ENCODE peak calls at places on chromosomes 6 and 20, in four cellular contexts. L is K562, Z is HepG2, K is H1. O is an unnamed sample.

GRCh38 chr6:142569676-142570075 is 267.9 kb downstream of the ADGRG6 start:
- DNase-seq in L (no peak), Z (peak), K (no peak), O (no peak)

GRCh38 chr20:2729251-2729713 is 36.7 kb downstream of the EBF4 start:
- DNase-seq in L (no peak), Z (no peak), K (no peak), O (no peak)

GRCh38 chr6:17281100-17281496 is at the start of gene RBM24:
- DNase-seq in L (no peak), Z (peak), K (peak), O (peak)

GRCh38 chr20:7123457-7123856 is 356.0 kb downstream of the BMP2 start:
- DNase-seq in L (no peak), Z (no peak), K (no peak), O (no peak)

GRCh38 chr20:3995749-3996305 is 19.5 kb downstream of the RNF24 start:
- DNase-seq in L (no peak), Z (no peak), K (no peak), O (no peak)

GRCh38 chr20:1618479-1618878 is 1.3 kb downstream of the SIRPB1 start:
- DNase-seq in L (peak), Z (peak), K (no peak), O (no peak)

GRCh38 chr6:53834134-53834533 is 39.3 kb downstream of the LRRC1 start:
- DNase-seq in L (no peak), Z (no peak), K (no peak), O (no peak)

GRCh38 chr6:39684790-39685485 is 40.3 kb downstream of the KIF6 start:
- DNase-seq in L (no peak), Z (no peak), K (no peak), O (no peak)

GRCh38 chr6:71394001-71394432 is 105.4 kb downstream of the OGFRL1 start:
- DNase-seq in L (no peak), Z (no peak), K (no peak), O (no peak)

GRCh38 chr6:41171908-41172307 is 9.0 kb upstream of the TREM2 start:
- DNase-seq in L (no peak), Z (no peak), K (no peak), O (peak)

GRCh38 chr6:16819752-16820151 is 58.5 kb upstream of the ATXN1 start:
- DNase-seq in L (no peak), Z (no peak), K (no peak), O (no peak)

GRCh38 chr6:112562348-112563220 is 215.5 kb downstream of the RFPL4B start:
- DNase-seq in L (no peak), Z (no peak), K (no peak), O (no peak)

GRCh38 chr6:141307309-141307998 is 825.3 kb upstream of the GJE1 start:
- DNase-seq in L (no peak), Z (no peak), K (no peak), O (no peak)

GRCh38 chr6:138601128-138601527 is 101.8 kb upstream of the NHSL1 start:
- DNase-seq in L (no peak), Z (no peak), K (no peak), O (no peak)

GRCh38 chr6:1297746-1298145 is 14.2 kb upstream of the FOXQ1 start:
- DNase-seq in L (no peak), Z (no peak), K (no peak), O (no peak)

GRCh38 chr6:163392533-163392932 is 22.0 kb upstream of the QKI start:
- DNase-seq in L (peak), Z (no peak), K (no peak), O (no peak)

GRCh38 chr6:122276637-122277036 is 122.8 kb upstream of the HSF2 start:
- DNase-seq in L (no peak), Z (no peak), K (no peak), O (no peak)

GRCh38 chr20:37071481-37071911 is 24.3 kb downstream of the RBL1 start:
- DNase-seq in L (no peak), Z (no peak), K (no peak), O (no peak)

GRCh38 chr6:71332012-71332411 is 43.4 kb downstream of the OGFRL1 start:
- DNase-seq in L (no peak), Z (no peak), K (no peak), O (no peak)

GRCh38 chr6:129675669-129676472 is 34.1 kb downstream of the ARHGAP18 start:
- DNase-seq in L (no peak), Z (no peak), K (no peak), O (no peak)

GRCh38 chr20:18397090-18397489 is 69.7 kb downstream of the DZANK1 start:
- DNase-seq in L (no peak), Z (no peak), K (no peak), O (no peak)

GRCh38 chr6:157804448-157805327 is 18.4 kb upstream of the SNX9 start:
- DNase-seq in L (peak), Z (no peak), K (no peak), O (no peak)

GRCh38 chr20:53774487-53775203 is 181.0 kb upstream of the ZNF217 start:
- DNase-seq in L (no peak), Z (no peak), K (no peak), O (no peak)

GRCh38 chr6:13283340-13283739 is 45.0 kb downstream of the TBC1D7 start:
- DNase-seq in L (no peak), Z (peak), K (no peak), O (no peak)

GRCh38 chr6:51953246-51953645 is 134.2 kb downstream of the PKHD1 start:
- DNase-seq in L (no peak), Z (no peak), K (no peak), O (no peak)

GRCh38 chr6:100479180-100480035 is 14.7 kb upstream of the SIM1 start:
- DNase-seq in L (peak), Z (peak), K (no peak), O (no peak)

GRCh38 chr20:16295534-16295933 is 277.7 kb downstream of the KIF16B start:
- DNase-seq in L (no peak), Z (peak), K (no peak), O (no peak)

GRCh38 chr6:52346503-52346902 is 15.4 kb upstream of the PAQR8 start:
- DNase-seq in L (no peak), Z (no peak), K (no peak), O (no peak)

GRCh38 chr6:315921-316752 is 23.9 kb downstream of the DUSP22 start:
- DNase-seq in L (no peak), Z (no peak), K (no peak), O (no peak)

GRCh38 chr20:35772563-35773058 is 796 bp downstream of the PHF20 start:
- DNase-seq in L (peak), Z (no peak), K (no peak), O (no peak)
- TF ChIP-seq JUN in L (no peak), Z (no peak), K (no peak), O (no peak)

DNA sequence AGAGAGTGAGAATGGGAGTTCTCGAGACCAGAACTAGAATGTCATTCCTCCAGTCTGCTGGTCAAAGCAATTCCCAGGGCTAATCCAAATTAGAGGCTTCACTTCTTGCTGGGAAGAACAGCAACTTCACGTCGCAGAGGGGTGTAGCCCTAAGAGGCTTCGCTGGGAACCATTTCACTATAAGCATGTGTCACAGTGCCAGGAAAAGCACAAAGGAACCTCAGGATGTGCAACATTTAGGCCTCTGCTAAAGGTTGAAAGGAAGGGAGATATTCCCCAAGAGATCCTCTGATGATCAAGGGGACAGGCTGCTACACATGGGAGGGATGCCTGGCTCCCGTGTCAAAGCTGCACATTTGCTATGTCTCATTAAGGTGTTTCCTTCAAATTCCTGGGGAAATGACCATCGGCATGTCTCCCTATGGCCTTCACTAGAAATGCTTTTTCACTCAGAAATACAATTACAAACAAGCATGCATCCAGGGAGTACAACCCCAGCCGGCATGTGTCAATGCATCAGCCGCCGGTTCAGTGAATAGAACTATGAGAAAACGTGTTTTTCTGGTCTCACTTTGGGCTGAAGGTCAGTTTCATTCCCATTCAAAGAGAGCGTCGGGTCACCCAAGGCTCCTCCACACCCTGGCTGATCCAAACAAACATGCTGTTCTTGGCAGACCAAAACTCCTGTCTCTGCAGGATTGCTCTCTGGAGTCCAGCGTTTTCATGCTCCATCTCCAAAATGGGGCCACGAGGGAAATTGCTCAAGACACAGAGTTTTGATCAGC is 35.7 kb upstream of the NXT1 start:
- DNase-seq in L (no peak), Z (no peak), K (no peak), O (no peak)
- TF ChIP-seq ATF2 in L (no peak), Z (no peak), K (no peak), O (no peak)

GRCh38 chr20:32537657-32538525 is 47.2 kb downstream of the NOL4L start:
- DNase-seq in L (peak), Z (no peak), K (no peak), O (peak)

GRCh38 chr20:32536861-32537656 is 48.1 kb downstream of the NOL4L start:
- DNase-seq in L (peak), Z (no peak), K (no peak), O (peak)

GRCh38 chr20:32534661-32535240 is 50.4 kb downstream of the NOL4L start:
- DNase-seq in L (no peak), Z (no peak), K (no peak), O (peak)

GRCh38 chr20:32535316-32535952 is 49.7 kb downstream of the NOL4L start:
- DNase-seq in L (no peak), Z (no peak), K (no peak), O (no peak)

GRCh38 chr20:32535953-32536823 is 48.9 kb downstream of the NOL4L start:
- DNase-seq in L (peak), Z (peak), K (peak), O (peak)
- TF ChIP-seq SP1 in L (no peak), Z (no peak), K (no peak), O (no peak)

DNA sequence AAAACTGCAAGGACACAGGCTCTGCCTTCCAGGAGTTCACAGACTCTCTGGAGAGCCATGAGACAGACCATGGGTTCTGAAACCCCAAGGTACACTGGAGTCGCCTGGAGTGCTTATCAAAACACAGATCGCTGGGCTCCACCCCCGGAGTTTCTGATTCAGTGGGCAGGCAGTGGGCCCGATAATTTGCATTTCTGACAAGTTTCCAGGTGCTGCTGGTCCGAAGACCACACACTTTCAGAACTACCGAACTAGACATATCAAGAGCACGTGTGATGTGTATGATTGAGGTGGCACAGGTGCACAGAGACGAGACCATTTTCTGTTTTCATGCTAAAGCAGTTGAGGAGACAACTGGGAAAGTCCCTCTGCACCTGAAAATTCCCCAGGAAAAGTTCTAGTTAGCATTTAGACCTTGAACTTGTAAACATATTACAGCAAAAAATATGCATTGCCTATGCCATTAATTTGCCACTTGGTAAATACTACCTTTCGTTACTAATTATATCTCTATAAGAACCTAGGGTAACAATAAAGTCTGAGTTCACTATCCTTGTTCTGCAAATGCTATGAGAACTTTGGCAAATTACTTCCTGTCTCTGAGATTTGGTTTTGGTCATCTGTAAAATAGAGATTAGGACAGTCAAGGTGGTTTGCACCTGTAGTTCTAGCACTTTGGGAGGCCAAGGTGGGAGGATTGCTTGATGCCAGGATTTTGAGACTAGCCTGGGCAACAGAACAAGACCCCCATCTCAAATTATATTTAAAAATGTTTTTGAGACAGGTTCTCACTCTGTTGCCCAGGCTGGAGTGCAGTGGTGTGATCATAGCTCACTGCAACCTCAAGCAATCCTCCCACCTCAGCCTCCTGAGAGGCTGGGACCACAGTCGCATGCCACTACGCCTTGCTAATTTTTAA is 14.3 kb upstream of the PIM1 start:
- DNase-seq in L (peak), Z (no peak), K (no peak), O (no peak)
- TF ChIP-seq JUN in L (no peak), Z (no peak), K (no peak), O (no peak)

GRCh38 chr6:43493833-43494232 is 16.3 kb downstream of the LRRC73 start:
- DNase-seq in L (no peak), Z (peak), K (no peak), O (no peak)

GRCh38 chr6:43494321-43494720 is 15.8 kb downstream of the LRRC73 start:
- DNase-seq in L (peak), Z (no peak), K (no peak), O (no peak)

GRCh38 chr6:43493230-43493629 is 15.9 kb downstream of the TJAP1 start:
- DNase-seq in L (no peak), Z (no peak), K (no peak), O (no peak)

GRCh38 chr6:43495409-43495941 is 14.7 kb downstream of the LRRC73 start:
- DNase-seq in L (no peak), Z (peak), K (no peak), O (no peak)

DNA sequence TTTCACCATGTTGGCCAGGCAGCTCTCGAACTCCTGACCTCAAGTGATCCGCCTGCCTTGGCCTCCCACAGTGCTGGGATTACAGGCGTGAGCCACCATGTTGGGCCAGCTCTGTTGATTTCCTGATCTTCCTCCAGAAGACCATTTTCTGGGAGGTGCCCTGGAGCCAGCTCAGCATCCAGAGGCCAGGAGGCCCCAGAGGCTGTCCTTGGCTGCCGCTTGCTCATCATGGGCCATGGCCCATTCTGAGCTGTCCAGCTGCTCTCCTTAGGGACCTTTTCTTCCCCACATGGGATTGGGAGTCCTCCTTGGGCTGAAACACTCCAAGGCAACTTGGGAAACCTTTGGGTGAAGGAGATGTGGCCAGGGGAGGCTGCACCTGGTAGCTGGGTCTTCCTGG is 15.4 kb downstream of the LRRC73 start:
- DNase-seq in L (no peak), Z (no peak), K (no peak), O (no peak)
- TF ChIP-seq ATF2 in L (no peak), Z (no peak), K (no peak), O (no peak)

DNA sequence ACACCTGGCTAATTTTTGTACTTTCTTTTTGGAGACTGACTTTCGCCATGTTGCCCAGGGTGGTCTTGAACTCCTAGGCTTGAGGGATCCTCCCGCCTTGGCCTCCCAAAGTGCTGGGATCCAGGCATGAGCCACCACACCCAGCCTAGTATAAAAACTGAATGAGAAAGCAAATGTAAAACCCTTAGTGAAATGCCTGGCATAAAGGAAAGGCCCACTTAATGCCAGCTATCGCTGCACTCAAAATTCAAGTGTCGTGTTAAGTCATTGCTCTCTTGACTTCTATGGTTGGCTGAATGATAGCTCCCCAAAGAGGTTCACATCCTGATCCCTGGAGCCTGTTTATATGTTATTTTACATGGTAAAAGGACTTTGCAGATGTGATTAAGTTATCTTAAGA is 54.4 kb upstream of the PNRC1 start:
- DNase-seq in L (no peak), Z (no peak), K (no peak), O (no peak)
- TF ChIP-seq SP1 in L (no peak), Z (no peak), K (no peak), O (no peak)

GRCh38 chr6:133184798-133185380 is 56.3 kb upstream of the EYA4 start:
- DNase-seq in L (no peak), Z (no peak), K (no peak), O (no peak)
- TF ChIP-seq JUN in L (no peak), Z (no peak), K (no peak), O (no peak)

O was measured in WTC11.